ENCODE peak calls at places on chromosomes 12 and 14, in four cellular contexts. V, L, E and B are unnamed samples.

GRCh38 chr12:107681836-107682820 is 3.5 kb upstream of the PWP1 start:
- DNase-seq in V (no peak), L (no peak), E (no peak), B (no peak)

GRCh38 chr14:58298477-58298879 is at the start of gene ARID4A:
- DNase-seq in V (no peak), L (peak; percentile 90), E (peak; percentile 88), B (no peak)

GRCh38 chr12:9127936-9128663 is 12.4 kb upstream of the A2M start:
- DNase-seq in V (no peak), L (no peak), E (peak; percentile 53), B (no peak)

GRCh38 chr14:99600232-99600888 is 3.6 kb downstream of the CCDC85C start:
- DNase-seq in V (no peak), L (no peak), E (no peak), B (no peak)

GRCh38 chr14:52351561-52352491 is 37.7 kb downstream of the PTGER2 start:
- DNase-seq in V (peak; percentile 49), L (no peak), E (no peak), B (peak; percentile 46)

GRCh38 chr14:61322799-61323290 is 1.5 kb downstream of the PRKCH start:
- DNase-seq in V (peak; percentile 90), L (peak; percentile 27), E (no peak), B (no peak)

GRCh38 chr12:15613981-15614380 is 175.2 kb downstream of the EPS8 start:
- DNase-seq in V (no peak), L (no peak), E (no peak), B (no peak)

GRCh38 chr12:3277261-3277943 is 200.2 kb downstream of the TSPAN9 start:
- DNase-seq in V (no peak), L (peak; percentile 57), E (no peak), B (no peak)

GRCh38 chr14:54108481-54109471 is 152.2 kb upstream of the BMP4 start:
- DNase-seq in V (peak; percentile 75), L (no peak), E (no peak), B (no peak)

GRCh38 chr12:121932914-121933521 is 14.6 kb downstream of the CFAP251 start:
- DNase-seq in V (no peak), L (no peak), E (no peak), B (no peak)

GRCh38 chr14:74517731-74518130 is 24.2 kb downstream of the ISCA2 start:
- DNase-seq in V (no peak), L (no peak), E (peak; percentile 27), B (no peak)

GRCh38 chr14:105486974-105487448 is 325 bp downstream of the CRIP1 start:
- DNase-seq in V (no peak), L (no peak), E (no peak), B (peak; percentile 63)

GRCh38 chr14:20797159-20797558 is 5.5 kb downstream of the RNASE1 start:
- DNase-seq in V (no peak), L (no peak), E (no peak), B (no peak)

GRCh38 chr12:3364226-3364625 is 126.8 kb upstream of the PRMT8 start:
- DNase-seq in V (no peak), L (no peak), E (no peak), B (no peak)

GRCh38 chr12:121715862-121716435 is 3.4 kb downstream of the TMEM120B start:
- DNase-seq in V (no peak), L (no peak), E (no peak), B (no peak)

GRCh38 chr14:95555053-95555452 is 20.2 kb downstream of the GLRX5 start:
- DNase-seq in V (no peak), L (no peak), E (peak; percentile 32), B (no peak)

GRCh38 chr14:35046751-35047536 is 872 bp downstream of the FAM177A1 start:
- DNase-seq in V (no peak), L (peak; percentile 65), E (no peak), B (no peak)

GRCh38 chr12:94186461-94187237 is 38.3 kb downstream of the PLXNC1 start:
- DNase-seq in V (no peak), L (peak; percentile 61), E (peak; percentile 67), B (no peak)

GRCh38 chr14:91354221-91354916 is 63.3 kb downstream of the CCDC88C start:
- DNase-seq in V (peak; percentile 14), L (no peak), E (no peak), B (no peak)

GRCh38 chr14:52937869-52938268 is 13.0 kb downstream of the FERMT2 start:
- DNase-seq in V (no peak), L (peak; percentile 14), E (no peak), B (no peak)

GRCh38 chr14:103569436-103569835 is 6.7 kb downstream of the COA8 start:
- DNase-seq in V (no peak), L (peak; percentile 34), E (no peak), B (no peak)

GRCh38 chr12:115569694-115570093 is 707.8 kb downstream of the MED13L start:
- DNase-seq in V (no peak), L (no peak), E (no peak), B (no peak)
- H3K4me3 ChIP-seq in V (no peak overlapping the region), L (no peak overlapping the region), E (no peak overlapping the region), B (no peak overlapping the region)

GRCh38 chr12:131703161-131703560 is 7.7 kb upstream of the SFSWAP start:
- DNase-seq in V (no peak), L (no peak), E (no peak), B (no peak)

GRCh38 chr12:131702573-131702877 is 8.4 kb upstream of the SFSWAP start:
- DNase-seq in V (no peak), L (no peak), E (no peak), B (no peak)

GRCh38 chr12:131699434-131699833 is 11.5 kb upstream of the SFSWAP start:
- DNase-seq in V (no peak), L (no peak), E (no peak), B (no peak)

GRCh38 chr12:131700271-131700670 is 10.6 kb upstream of the SFSWAP start:
- DNase-seq in V (no peak), L (no peak), E (no peak), B (no peak)

GRCh38 chr12:131701705-131702572 is 9.0 kb upstream of the SFSWAP start:
- DNase-seq in V (no peak), L (no peak), E (no peak), B (no peak)
- H3K4me3 ChIP-seq in V (no peak overlapping the region), L (no peak overlapping the region), E (no peak overlapping the region), B (no peak overlapping the region)

GRCh38 chr12:111600296-111600562 is 1.1 kb upstream of the ATXN2 start:
- DNase-seq in V (no peak), L (no peak), E (no peak), B (no peak)
- H3K4me3 ChIP-seq in V (peak overlapping the region; percentile 99), L (no peak overlapping the region), E (peak overlapping the region; percentile 97), B (peak overlapping the region; percentile 85)

GRCh38 chr12:40192704-40193255 is 32.0 kb upstream of the LRRK2 start:
- DNase-seq in V (no peak), L (no peak), E (no peak), B (no peak)
- H3K4me3 ChIP-seq in V (no peak overlapping the region), L (no peak overlapping the region), E (no peak overlapping the region), B (no peak overlapping the region)

GRCh38 chr12:80935076-80935475 is 2.7 kb downstream of the LIN7A start:
- DNase-seq in V (no peak), L (no peak), E (no peak), B (no peak)
- H3K4me3 ChIP-seq in V (no peak overlapping the region), L (no peak overlapping the region), E (no peak overlapping the region), B (no peak overlapping the region)

GRCh38 chr12:117100251-117100650 is 1.0 kb upstream of the TESC start:
- DNase-seq in V (no peak), L (peak; percentile 31), E (peak; percentile 40), B (no peak)

GRCh38 chr12:117096643-117097042 is 2.6 kb downstream of the TESC start:
- DNase-seq in V (no peak), L (no peak), E (peak; percentile 46), B (no peak)

GRCh38 chr12:117097159-117097558 is 2.1 kb downstream of the TESC start:
- DNase-seq in V (no peak), L (no peak), E (peak; percentile 32), B (no peak)

GRCh38 chr12:117098071-117098360 is 1.2 kb downstream of the TESC start:
- DNase-seq in V (no peak), L (no peak), E (no peak), B (no peak)

DNA sequence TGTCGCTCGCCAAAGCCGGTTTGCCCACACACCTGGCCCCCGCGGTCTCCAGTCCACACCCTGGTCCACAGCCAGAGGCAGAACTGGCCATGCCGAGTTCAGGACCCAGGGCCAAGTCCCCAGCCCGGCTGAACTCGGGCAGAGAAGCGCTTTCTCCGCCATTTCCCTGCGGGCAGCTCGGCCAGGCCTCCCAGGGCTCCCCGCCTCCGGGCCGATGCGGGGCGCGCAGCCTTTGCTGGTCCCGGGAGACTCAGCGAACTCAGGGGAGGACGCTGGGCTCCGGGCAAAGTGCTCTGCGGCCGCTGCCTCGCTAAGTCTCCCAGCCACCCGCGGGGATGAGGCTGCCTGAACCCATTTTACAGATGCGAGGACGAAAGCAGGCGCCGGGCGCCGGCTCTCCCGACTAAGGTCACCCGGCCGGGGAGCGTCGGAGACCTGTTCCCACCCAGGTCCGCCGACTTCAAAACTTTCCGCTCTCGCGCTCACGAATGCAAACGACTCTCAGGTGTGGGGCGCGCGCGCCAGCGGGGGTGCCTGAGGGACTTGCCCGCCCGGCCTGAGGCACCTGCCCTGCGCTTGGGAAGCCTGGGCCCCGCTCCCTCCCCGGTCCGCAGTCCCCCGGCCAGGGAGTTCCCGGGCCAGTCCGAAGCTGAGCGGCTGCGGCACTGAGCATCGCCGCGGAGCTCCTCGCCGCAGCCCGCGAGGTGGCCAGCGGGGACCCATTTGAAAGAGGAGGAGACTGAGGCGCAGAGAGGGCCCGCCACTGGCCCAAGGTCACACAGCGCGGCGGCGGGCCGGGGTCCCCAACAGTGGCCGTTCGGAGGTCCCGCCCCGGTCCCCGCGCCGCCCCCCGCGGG is 627 bp downstream of the TESC start:
- DNase-seq in V (no peak), L (peak; percentile 46), E (peak; percentile 65), B (no peak)
- H3K4me3 ChIP-seq in V (peak overlapping the region; percentile 30), L (peak overlapping the region; percentile 43), E (peak overlapping the region; percentile 61), B (peak overlapping the region; percentile 64)

GRCh38 chr12:6534914-6535696 is 788 bp downstream of the GAPDH start:
- DNase-seq in V (peak; percentile 79), L (peak; percentile 68), E (peak; percentile 91), B (peak; percentile 73)

GRCh38 chr12:6535960-6536847 is 1.9 kb downstream of the GAPDH start:
- DNase-seq in V (no peak), L (no peak), E (no peak), B (no peak)

GRCh38 chr12:6536894-6537579 is 2.7 kb downstream of the GAPDH start:
- DNase-seq in V (no peak), L (no peak), E (no peak), B (no peak)

GRCh38 chr12:6534158-6534913 is at the start of gene GAPDH:
- DNase-seq in V (peak; percentile 97), L (peak; percentile 93), E (peak; percentile 95), B (peak; percentile 89)

GRCh38 chr12:6535697-6535946 is 1.3 kb downstream of the GAPDH start:
- DNase-seq in V (no peak), L (no peak), E (no peak), B (no peak)
- H3K4me3 ChIP-seq in V (peak overlapping the region; percentile 92), L (peak overlapping the region; percentile 87), E (peak overlapping the region; percentile 91), B (peak overlapping the region; percentile 92)